ENCODE peak calls at places on chromosome 22, in four cellular contexts. K, N, Y and T are unnamed samples.
A peak's percentile ranks its signal among the peaks of the same experiment; 100 is the strongest.

GRCh38 chr22:22103078-22103593 is 120.5 kb upstream of the TOP3B start:
- DNase-seq in N (peak; percentile 76), K (peak; percentile 8), Y (peak; percentile 11), T (no peak)

GRCh38 chr22:49718396-49718795 is 109.3 kb downstream of the BRD1 start:
- DNase-seq in Y (no peak), K (no peak), N (peak; percentile 78), T (no peak)

GRCh38 chr22:37501176-37501609 is 15.0 kb upstream of the MFNG start:
- DNase-seq in K (no peak), Y (peak; percentile 43), N (no peak), T (no peak)

GRCh38 chr22:48783821-48784266 is 1043.8 kb downstream of the BRD1 start:
- DNase-seq in N (peak; percentile 79), Y (no peak), K (no peak), T (no peak)

GRCh38 chr22:19065298-19065859 is 56.8 kb downstream of the DGCR2 start:
- DNase-seq in N (no peak), K (no peak), Y (no peak), T (no peak)

GRCh38 chr22:37999236-37999635 is 14.9 kb upstream of the SOX10 start:
- DNase-seq in Y (no peak), N (no peak), K (no peak), T (no peak)

GRCh38 chr22:30575011-30575671 is 676 bp upstream of the GAL3ST1 start:
- DNase-seq in K (peak; percentile 88), N (no peak), Y (peak; percentile 88), T (no peak)

GRCh38 chr22:42069801-42070516 is 653 bp downstream of the NAGA start:
- DNase-seq in Y (no peak), N (no peak), K (no peak), T (no peak)

GRCh38 chr22:45179276-45180049 is 15.7 kb downstream of the NUP50 start:
- DNase-seq in Y (no peak), K (no peak), N (no peak), T (no peak)

GRCh38 chr22:48651036-48651890 is 1176.4 kb downstream of the BRD1 start:
- DNase-seq in K (no peak), N (no peak), Y (no peak), T (no peak)

GRCh38 chr22:48503035-48503625 is 1324.5 kb downstream of the BRD1 start:
- DNase-seq in K (no peak), N (no peak), Y (no peak), T (no peak)

GRCh38 chr22:44031111-44031963 is 7.2 kb downstream of the PARVB start:
- DNase-seq in N (no peak), K (no peak), Y (peak; percentile 69), T (no peak)

GRCh38 chr22:26139320-26139719 is 29.9 kb upstream of the SEZ6L start:
- DNase-seq in Y (no peak), K (no peak), N (no peak), T (no peak)

GRCh38 chr22:22076361-22076760 is 93.8 kb upstream of the TOP3B start:
- DNase-seq in N (peak; percentile 48), Y (no peak), K (peak; percentile 21), T (no peak)

GRCh38 chr22:44449683-44450425 is 48.2 kb downstream of the RTL6 start:
- DNase-seq in N (no peak), K (no peak), Y (no peak), T (no peak)

GRCh38 chr22:31958625-31959239 is 14.4 kb downstream of the YWHAH start:
- DNase-seq in K (no peak), N (no peak), Y (no peak), T (no peak)

GRCh38 chr22:31603574-31603973 is 58.4 kb downstream of the PISD start:
- DNase-seq in N (no peak), K (no peak), Y (no peak), T (no peak)

GRCh38 chr22:46781291-46781690 is 18.8 kb downstream of the TBC1D22A start:
- DNase-seq in Y (no peak), K (no peak), N (no peak), T (no peak)

GRCh38 chr22:50456466-50457234 is 18.2 kb downstream of the SBF1 start:
- DNase-seq in K (no peak), N (no peak), Y (no peak), T (no peak)

GRCh38 chr22:18063311-18063710 is 14.5 kb upstream of the PEX26 start:
- DNase-seq in K (no peak), N (no peak), Y (no peak), T (peak; percentile 78)

GRCh38 chr22:32622004-32622761 is 147.6 kb downstream of the FBXO7 start:
- DNase-seq in Y (peak; percentile 70), N (no peak), K (peak; percentile 74), T (no peak)

GRCh38 chr22:19357270-19358105 is 66.0 kb upstream of the CLTCL1 start:
- DNase-seq in Y (no peak), K (no peak), N (no peak), T (no peak)

GRCh38 chr22:48305726-48306235 is 1521.9 kb downstream of the BRD1 start:
- DNase-seq in K (no peak), N (no peak), Y (no peak), T (no peak)

GRCh38 chr22:26986051-26986881 is 328.9 kb downstream of the MIAT start:
- DNase-seq in Y (no peak), K (no peak), N (no peak), T (peak; percentile 5)

GRCh38 chr22:41800348-41801146 is at the start of gene CCDC134:
- DNase-seq in Y (peak; percentile 77), N (peak; percentile 97), K (peak; percentile 68), T (no peak)